ENCODE peak calls at places on chromosomes 6 and 20, in seven cellular contexts. One of them, this sample, is unnamed.

GRCh38 chr6:7108196-7108963 is 619 bp downstream of the RREB1 start:
- DNase-seq in tibial artery: peak; percentile 84
- DNase-seq in BJ: no peak
- DNase-seq in HFFc6: peak; percentile 42
- DNase-seq in astrocyte of the cerebellum: no peak
- DNase-seq in Right ventricle myocardium superior: peak; percentile 84
- DNase-seq in cardiac muscle cell: peak; percentile 81
- DNase-seq in this sample: peak; percentile 76

GRCh38 chr6:119028106-119028505 is 50.4 kb downstream of the FAM184A start:
- DNase-seq in astrocyte of the cerebellum: no peak
- DNase-seq in Right ventricle myocardium superior: no peak
- DNase-seq in tibial artery: no peak
- DNase-seq in cardiac muscle cell: no peak
- DNase-seq in BJ: no peak
- DNase-seq in HFFc6: no peak
- DNase-seq in this sample: no peak

GRCh38 chr20:12570371-12570770 is 438.4 kb upstream of the SPTLC3 start:
- DNase-seq in astrocyte of the cerebellum: no peak
- DNase-seq in Right ventricle myocardium superior: no peak
- DNase-seq in cardiac muscle cell: peak; percentile 66
- DNase-seq in HFFc6: no peak
- DNase-seq in BJ: no peak
- DNase-seq in tibial artery: no peak
- DNase-seq in this sample: no peak

GRCh38 chr20:33419140-33419974 is 18.0 kb upstream of the CDK5RAP1 start:
- DNase-seq in astrocyte of the cerebellum: no peak
- DNase-seq in Right ventricle myocardium superior: peak; percentile 88
- DNase-seq in tibial artery: peak; percentile 85
- DNase-seq in BJ: no peak
- DNase-seq in HFFc6: no peak
- DNase-seq in cardiac muscle cell: peak; percentile 90
- DNase-seq in this sample: peak; percentile 89

GRCh38 chr6:82461536-82461935 is 97.9 kb downstream of the TPBG start:
- DNase-seq in Right ventricle myocardium superior: no peak
- DNase-seq in astrocyte of the cerebellum: no peak
- DNase-seq in cardiac muscle cell: no peak
- DNase-seq in tibial artery: no peak
- DNase-seq in BJ: no peak
- DNase-seq in HFFc6: no peak
- DNase-seq in this sample: no peak

GRCh38 chr20:37741560-37741959 is 47.7 kb downstream of the CTNNBL1 start:
- DNase-seq in cardiac muscle cell: no peak
- DNase-seq in Right ventricle myocardium superior: no peak
- DNase-seq in tibial artery: no peak
- DNase-seq in HFFc6: peak; percentile 9
- DNase-seq in astrocyte of the cerebellum: no peak
- DNase-seq in BJ: no peak
- DNase-seq in this sample: no peak

GRCh38 chr6:81655696-81656095 is 96.8 kb downstream of the TENT5A start:
- DNase-seq in HFFc6: no peak
- DNase-seq in Right ventricle myocardium superior: no peak
- DNase-seq in astrocyte of the cerebellum: no peak
- DNase-seq in BJ: no peak
- DNase-seq in tibial artery: no peak
- DNase-seq in cardiac muscle cell: no peak
- DNase-seq in this sample: no peak

GRCh38 chr20:48366230-48366629 is 461.6 kb downstream of the PREX1 start:
- DNase-seq in BJ: no peak
- DNase-seq in astrocyte of the cerebellum: no peak
- DNase-seq in Right ventricle myocardium superior: no peak
- DNase-seq in HFFc6: no peak
- DNase-seq in tibial artery: no peak
- DNase-seq in cardiac muscle cell: no peak
- DNase-seq in this sample: no peak

GRCh38 chr20:59123677-59124060 is 40.0 kb upstream of the ZNF831 start:
- DNase-seq in HFFc6: no peak
- DNase-seq in astrocyte of the cerebellum: no peak
- DNase-seq in Right ventricle myocardium superior: no peak
- DNase-seq in BJ: no peak
- DNase-seq in tibial artery: no peak
- DNase-seq in cardiac muscle cell: no peak
- DNase-seq in this sample: no peak

GRCh38 chr20:44576297-44576696 is 6.1 kb upstream of the PKIG start:
- DNase-seq in astrocyte of the cerebellum: no peak
- DNase-seq in tibial artery: no peak
- DNase-seq in cardiac muscle cell: no peak
- DNase-seq in BJ: no peak
- DNase-seq in Right ventricle myocardium superior: no peak
- DNase-seq in HFFc6: peak; percentile 26
- DNase-seq in this sample: no peak

GRCh38 chr6:128515550-128516513 is 4.6 kb downstream of the PTPRK start:
- DNase-seq in BJ: no peak
- DNase-seq in Right ventricle myocardium superior: no peak
- DNase-seq in cardiac muscle cell: no peak
- DNase-seq in astrocyte of the cerebellum: no peak
- DNase-seq in tibial artery: no peak
- DNase-seq in HFFc6: no peak
- DNase-seq in this sample: no peak

GRCh38 chr6:43229803-43230239 is 540 bp upstream of the DNPH1 start:
- DNase-seq in HFFc6: no peak
- DNase-seq in BJ: no peak
- DNase-seq in tibial artery: no peak
- DNase-seq in Right ventricle myocardium superior: no peak
- DNase-seq in astrocyte of the cerebellum: no peak
- DNase-seq in cardiac muscle cell: no peak
- DNase-seq in this sample: no peak

GRCh38 chr6:2988426-2989331 is 11.0 kb upstream of the NQO2 start:
- DNase-seq in BJ: peak; percentile 89
- DNase-seq in astrocyte of the cerebellum: peak; percentile 58
- DNase-seq in cardiac muscle cell: peak; percentile 95
- DNase-seq in HFFc6: peak; percentile 97
- DNase-seq in tibial artery: peak; percentile 98
- DNase-seq in Right ventricle myocardium superior: peak; percentile 94
- DNase-seq in this sample: peak; percentile 93

GRCh38 chr6:33271098-33271607 is 523 bp downstream of the VPS52 start:
- DNase-seq in tibial artery: no peak
- DNase-seq in HFFc6: no peak
- DNase-seq in cardiac muscle cell: no peak
- DNase-seq in astrocyte of the cerebellum: no peak
- DNase-seq in BJ: no peak
- DNase-seq in Right ventricle myocardium superior: no peak
- DNase-seq in this sample: no peak

GRCh38 chr6:1020133-1020532 is 291.8 kb upstream of the FOXQ1 start:
- DNase-seq in HFFc6: no peak
- DNase-seq in cardiac muscle cell: no peak
- DNase-seq in BJ: no peak
- DNase-seq in astrocyte of the cerebellum: no peak
- DNase-seq in Right ventricle myocardium superior: no peak
- DNase-seq in tibial artery: no peak
- DNase-seq in this sample: no peak

GRCh38 chr6:112802154-112802553 is 455.0 kb downstream of the RFPL4B start:
- DNase-seq in Right ventricle myocardium superior: no peak
- DNase-seq in cardiac muscle cell: no peak
- DNase-seq in tibial artery: no peak
- DNase-seq in HFFc6: peak; percentile 63
- DNase-seq in BJ: peak; percentile 84
- DNase-seq in astrocyte of the cerebellum: peak; percentile 83
- DNase-seq in this sample: no peak

GRCh38 chr6:45690846-45691245 is 313.1 kb upstream of the SUPT3H start:
- DNase-seq in BJ: no peak
- DNase-seq in cardiac muscle cell: no peak
- DNase-seq in HFFc6: peak; percentile 11
- DNase-seq in tibial artery: no peak
- DNase-seq in Right ventricle myocardium superior: no peak
- DNase-seq in astrocyte of the cerebellum: no peak
- DNase-seq in this sample: no peak

GRCh38 chr6:27157461-27158315 is 89.8 kb upstream of the PRSS16 start:
- DNase-seq in cardiac muscle cell: peak; percentile 59
- DNase-seq in HFFc6: peak; percentile 92
- DNase-seq in Right ventricle myocardium superior: peak; percentile 75
- DNase-seq in astrocyte of the cerebellum: no peak
- DNase-seq in tibial artery: peak; percentile 81
- DNase-seq in BJ: no peak
- DNase-seq in this sample: peak; percentile 70

GRCh38 chr6:18142591-18142861 is 12.4 kb downstream of the TPMT start:
- DNase-seq in HFFc6: no peak
- DNase-seq in tibial artery: no peak
- DNase-seq in astrocyte of the cerebellum: no peak
- DNase-seq in Right ventricle myocardium superior: no peak
- DNase-seq in BJ: no peak
- DNase-seq in cardiac muscle cell: no peak
- DNase-seq in this sample: no peak

GRCh38 chr6:12911387-12911960 is 194.9 kb downstream of the PHACTR1 start:
- DNase-seq in astrocyte of the cerebellum: peak; percentile 27
- DNase-seq in BJ: peak; percentile 10
- DNase-seq in cardiac muscle cell: peak; percentile 56
- DNase-seq in HFFc6: peak; percentile 53
- DNase-seq in Right ventricle myocardium superior: no peak
- DNase-seq in tibial artery: no peak
- DNase-seq in this sample: no peak